ENCODE peak calls at places on chromosomes 4 and X, in four cellular contexts. O, F, Y and I are unnamed samples.

GRCh38 chr4:39621582-39621981 is 17.1 kb downstream of the SMIM14 start:
- DNase-seq in O (peak), F (peak), Y (no peak), I (no peak)

GRCh38 chr4:40176602-40177001 is 20.2 kb upstream of the RHOH start:
- DNase-seq in O (no peak), F (no peak), Y (no peak), I (no peak)

GRCh38 chr4:3122081-3122563 is 47.6 kb downstream of the HTT start:
- DNase-seq in O (peak), F (peak), Y (no peak), I (no peak)

GRCh38 chr4:108008721-108009120 is 19.0 kb downstream of the HADH start:
- DNase-seq in O (peak), F (peak), Y (no peak), I (no peak)

GRCh38 chrX:16138108-16138427 is 14.7 kb downstream of the GRPR start:
- DNase-seq in O (no peak), F (peak), Y (no peak), I (no peak)

GRCh38 chr4:106317815-106318214 is 1.5 kb downstream of the AIMP1 start:
- DNase-seq in O (no peak), F (no peak), Y (no peak), I (no peak)

GRCh38 chr4:6246170-6246634 is 23.4 kb upstream of the WFS1 start:
- DNase-seq in O (no peak), F (no peak), Y (no peak), I (no peak)

GRCh38 chr4:184851200-184851541 is 25.4 kb upstream of the ACSL1 start:
- DNase-seq in O (no peak), F (peak), Y (no peak), I (no peak)

GRCh38 chr4:6008092-6008551 is 10.1 kb downstream of the C4orf50 start:
- DNase-seq in O (no peak), F (no peak), Y (no peak), I (peak)

GRCh38 chr4:138870739-138871633 is 144.6 kb upstream of the NOCT start:
- DNase-seq in O (peak), F (peak), Y (peak), I (peak)

GRCh38 chr4:945274-946102 is 13.2 kb downstream of the TMEM175 start:
- DNase-seq in O (no peak), F (no peak), Y (no peak), I (no peak)

GRCh38 chrX:47148946-47149345 is 3.9 kb downstream of the RBM10 start:
- DNase-seq in O (no peak), F (peak), Y (no peak), I (no peak)

GRCh38 chr4:151417164-151417571 is 8.2 kb downstream of the FHIP1A start:
- DNase-seq in O (no peak), F (no peak), Y (no peak), I (no peak)

GRCh38 chr4:39394706-39395105 is 12.0 kb upstream of the KLB start:
- DNase-seq in O (no peak), F (no peak), Y (no peak), I (no peak)

GRCh38 chrX:88202149-88202548 is 544.9 kb upstream of the CPXCR1 start:
- DNase-seq in O (no peak), F (no peak), Y (no peak), I (no peak)
- TF ChIP-seq CTCF in O (no peak), F (no peak), Y (no peak), I (no peak)

GRCh38 chr4:114383721-114384120 is 214.9 kb upstream of the UGT8 start:
- DNase-seq in O (peak), F (peak), Y (no peak), I (no peak)

GRCh38 chr4:114385195-114385985 is 213.2 kb upstream of the UGT8 start:
- DNase-seq in O (no peak), F (no peak), Y (no peak), I (no peak)

GRCh38 chr4:114384629-114385028 is 214.0 kb upstream of the UGT8 start:
- DNase-seq in O (peak), F (peak), Y (no peak), I (no peak)

GRCh38 chr4:114383055-114383454 is 215.6 kb upstream of the UGT8 start:
- DNase-seq in O (no peak), F (no peak), Y (no peak), I (no peak)

DNA sequence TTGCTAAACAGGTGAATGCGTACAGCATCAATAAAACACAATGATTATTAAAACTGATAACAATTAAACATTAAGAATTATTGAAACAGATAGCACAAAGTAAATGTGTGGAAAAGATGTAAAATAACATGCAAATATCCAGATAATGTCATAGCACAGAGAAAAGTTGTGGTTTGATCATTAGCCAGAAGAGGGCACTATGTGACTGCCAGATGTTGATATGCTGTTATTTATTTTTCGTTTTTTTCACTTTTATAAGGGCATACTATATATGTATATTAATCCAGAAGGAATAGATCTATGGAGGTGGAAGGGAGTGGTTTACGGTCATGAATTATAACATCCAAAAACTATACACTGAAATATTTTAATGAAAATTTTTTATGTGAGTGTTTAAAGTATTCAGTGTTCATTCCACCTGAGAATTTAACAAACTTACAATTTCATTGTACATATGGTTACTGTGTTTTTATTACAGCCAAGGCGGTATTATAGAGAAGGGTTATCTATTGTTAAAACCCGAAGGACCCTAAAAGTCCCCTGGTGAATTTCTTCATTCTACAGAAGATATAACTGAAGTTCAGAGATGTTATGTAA is 211.9 kb upstream of the UGT8 start:
- DNase-seq in O (peak), F (peak), Y (peak), I (no peak)
- TF ChIP-seq CTCF in O (peak), F (peak), Y (peak), I (peak)

GRCh38 chr4:102047616-102048015 is 257.1 kb downstream of the BANK1 start:
- DNase-seq in O (no peak), F (no peak), Y (no peak), I (no peak)
- TF ChIP-seq CTCF in O (no peak), F (no peak), Y (no peak), I (no peak)

GRCh38 chrX:136166221-136166855 is 19.0 kb downstream of the FHL1 start:
- DNase-seq in O (peak), F (peak), Y (no peak), I (no peak)

GRCh38 chrX:136168929-136169735 is 21.8 kb downstream of the FHL1 start:
- DNase-seq in O (peak), F (peak), Y (peak), I (peak)

GRCh38 chrX:136171420-136171819 is 24.1 kb downstream of the FHL1 start:
- DNase-seq in O (no peak), F (no peak), Y (no peak), I (no peak)

DNA sequence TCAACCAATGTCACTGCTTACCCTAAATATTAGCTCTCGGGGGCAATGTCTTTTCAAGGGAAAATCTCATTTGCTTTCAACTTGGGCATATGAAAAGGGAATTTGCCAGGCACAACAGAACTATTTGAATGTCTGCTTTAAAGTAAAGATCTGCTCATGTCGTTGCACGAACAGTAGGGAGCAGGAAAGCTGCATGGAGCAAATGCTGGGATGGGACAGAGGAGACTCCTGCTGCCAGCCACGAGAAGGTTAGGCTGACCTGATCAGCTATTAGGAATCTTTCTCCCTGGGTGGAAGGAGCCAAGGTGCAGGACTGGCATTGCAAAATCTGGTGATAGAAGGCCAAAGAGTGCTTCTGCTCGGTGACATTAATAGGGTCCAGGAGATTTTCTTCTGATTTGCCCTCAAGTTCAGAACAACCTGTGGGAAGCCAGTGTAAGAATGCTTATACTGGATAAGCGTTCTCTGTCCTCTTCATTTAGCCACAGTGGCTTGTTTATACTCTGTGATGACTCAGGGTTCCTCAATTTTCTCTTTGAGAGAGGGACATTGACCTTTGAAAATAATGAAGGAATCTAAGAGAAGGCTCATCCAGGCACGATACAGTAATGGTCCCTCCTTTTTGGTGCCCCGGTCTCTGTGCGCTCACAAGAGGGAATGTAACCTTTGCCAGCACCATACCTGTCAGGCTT is 22.9 kb downstream of the FHL1 start:
- DNase-seq in O (peak), F (peak), Y (no peak), I (no peak)
- TF ChIP-seq CTCF in O (peak), F (peak), Y (no peak), I (no peak)

GRCh38 chr4:125784741-125785140 is 470.0 kb downstream of the FAT4 start:
- DNase-seq in O (no peak), F (no peak), Y (no peak), I (no peak)
- TF ChIP-seq CTCF in O (no peak), F (no peak), Y (no peak), I (no peak)

GRCh38 chr4:127352220-127352619 is 280.5 kb upstream of the INTU start:
- DNase-seq in O (no peak), F (no peak), Y (no peak), I (no peak)
- TF ChIP-seq CTCF in O (no peak), F (no peak), Y (no peak), I (no peak)

GRCh38 chr4:172142331-172142738 is 329.1 kb downstream of the GALNTL6 start:
- DNase-seq in O (peak), F (peak), Y (no peak), I (no peak)

GRCh38 chr4:172143605-172144314 is 330.6 kb downstream of the GALNTL6 start:
- DNase-seq in O (no peak), F (no peak), Y (no peak), I (no peak)

GRCh38 chr4:172152284-172152683 is 339.1 kb downstream of the GALNTL6 start:
- DNase-seq in O (no peak), F (no peak), Y (no peak), I (no peak)

GRCh38 chr4:172149329-172149728 is 336.1 kb downstream of the GALNTL6 start:
- DNase-seq in O (no peak), F (no peak), Y (no peak), I (no peak)

GRCh38 chr4:172147702-172148101 is 334.5 kb downstream of the GALNTL6 start:
- DNase-seq in O (peak), F (peak), Y (no peak), I (no peak)
- TF ChIP-seq CTCF in O (peak), F (no peak), Y (no peak), I (no peak)

GRCh38 chrX:153689654-153690465 is 2.1 kb downstream of the SLC6A8 start:
- DNase-seq in O (no peak), F (no peak), Y (no peak), I (peak)
- TF ChIP-seq CTCF in O (no peak), F (no peak), Y (peak), I (peak)

GRCh38 chrX:154991039-154991438 is 31.5 kb downstream of the F8 start:
- DNase-seq in O (no peak), F (no peak), Y (no peak), I (no peak)

GRCh38 chrX:154988719-154989118 is 33.8 kb downstream of the F8 start:
- DNase-seq in O (no peak), F (no peak), Y (no peak), I (no peak)

GRCh38 chrX:154987940-154988339 is 34.6 kb downstream of the F8 start:
- DNase-seq in O (no peak), F (no peak), Y (no peak), I (no peak)

GRCh38 chrX:154990496-154990895 is 32.0 kb downstream of the F8 start:
- DNase-seq in O (no peak), F (no peak), Y (no peak), I (no peak)

DNA sequence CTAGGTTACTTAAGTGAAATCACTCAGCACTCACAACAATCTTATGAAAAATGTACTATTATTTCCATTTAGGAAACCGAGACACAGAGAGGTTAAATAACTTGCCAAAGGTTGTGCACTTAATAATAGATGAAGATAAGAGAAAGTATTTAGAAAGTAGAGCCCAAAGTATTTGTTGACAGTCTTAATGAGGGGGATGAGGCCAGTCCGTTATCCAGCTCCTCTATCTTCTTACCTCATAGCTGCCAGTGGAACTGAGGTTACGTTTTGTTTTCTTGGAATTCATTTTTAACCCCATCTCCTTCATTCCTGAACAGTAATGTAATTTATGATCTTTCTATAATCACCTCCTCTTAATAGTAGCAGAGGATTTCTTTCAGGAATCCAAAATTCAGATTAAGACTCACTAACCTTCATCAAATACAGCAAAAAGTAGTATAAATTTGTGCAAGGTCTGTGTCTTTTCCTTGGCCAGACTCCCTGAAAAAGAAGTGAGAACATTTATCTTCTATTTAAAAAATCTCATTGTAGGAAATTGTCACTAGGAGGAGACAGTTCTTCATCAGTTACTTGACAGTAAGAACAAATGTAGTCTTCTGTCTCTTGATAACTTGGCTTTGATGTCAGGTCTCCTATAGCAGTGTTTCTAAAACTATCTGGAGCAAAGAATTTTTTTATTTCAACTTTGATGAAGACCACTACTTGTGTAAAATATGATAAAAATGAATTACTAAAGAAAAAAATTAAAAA is 35.5 kb downstream of the F8 start:
- DNase-seq in O (peak), F (peak), Y (no peak), I (no peak)
- TF ChIP-seq CTCF in O (no peak), F (peak), Y (no peak), I (no peak)